ENCODE peak calls at places on chromosomes 5 and 9, in four cellular contexts. Y, M, D and Q are unnamed samples.

GRCh38 chr5:60842859-60843692 is 993 bp downstream of the ELOVL7 start:
- DNase-seq in D (no peak), M (no peak), Y (no peak), Q (peak; percentile 35)

GRCh38 chr5:180803181-180804128 is 849 bp upstream of the MGAT1 start:
- DNase-seq in M (peak; percentile 73), D (peak; percentile 61), Y (no peak), Q (peak; percentile 34)

GRCh38 chr5:126370796-126371718 is 52.2 kb upstream of the GRAMD2B start:
- DNase-seq in D (peak; percentile 71), Y (peak; percentile 79), M (no peak), Q (peak; percentile 41)

GRCh38 chr5:175542232-175542965 is 64.0 kb downstream of the SFXN1 start:
- DNase-seq in M (no peak), Y (no peak), D (no peak), Q (no peak)

GRCh38 chr9:109311731-109312130 is 9.1 kb downstream of the EPB41L4B start:
- DNase-seq in Y (peak; percentile 60), D (no peak), M (no peak), Q (no peak)

GRCh38 chr5:92749943-92750342 is 831.1 kb downstream of the NR2F1-AS1 start:
- DNase-seq in M (no peak), Y (peak; percentile 45), D (no peak), Q (no peak)

GRCh38 chr9:136370687-136371530 is 2.6 kb downstream of the CARD9 start:
- DNase-seq in D (no peak), Y (peak; percentile 53), M (no peak), Q (no peak)

GRCh38 chr9:136211006-136211405 is 6.1 kb upstream of the LHX3 start:
- DNase-seq in M (no peak), Y (no peak), D (no peak), Q (no peak)

GRCh38 chr5:132251220-132251725 is 6.2 kb upstream of the PDLIM4 start:
- DNase-seq in D (no peak), M (no peak), Y (peak; percentile 39), Q (no peak)

GRCh38 chr5:135444360-135444759 is 2.8 kb downstream of the DCANP1 start:
- DNase-seq in Y (no peak), D (no peak), M (no peak), Q (no peak)

GRCh38 chr5:67215592-67216471 is 19.2 kb upstream of the CD180 start:
- DNase-seq in Y (peak; percentile 43), D (no peak), M (peak; percentile 92), Q (no peak)

GRCh38 chr9:72996684-72997314 is 43.9 kb upstream of the ALDH1A1 start:
- DNase-seq in Y (no peak), D (peak; percentile 21), M (no peak), Q (no peak)

GRCh38 chr9:91886433-91887031 is 63.5 kb downstream of the ROR2 start:
- DNase-seq in Y (no peak), M (no peak), D (no peak), Q (no peak)

GRCh38 chr5:122295138-122295537 is 16.9 kb upstream of the SNCAIP start:
- DNase-seq in M (no peak), Y (peak; percentile 14), D (no peak), Q (no peak)

GRCh38 chr5:107085572-107085971 is 585.2 kb downstream of the EFNA5 start:
- DNase-seq in D (no peak), Y (no peak), M (no peak), Q (no peak)

GRCh38 chr9:113511856-113512761 is 48.6 kb downstream of the RGS3 start:
- DNase-seq in D (peak; percentile 27), M (no peak), Y (peak; percentile 48), Q (peak; percentile 39)

GRCh38 chr5:69528015-69528414 is 32.0 kb upstream of the GTF2H2C start:
- DNase-seq in Y (no peak), M (no peak), D (no peak), Q (no peak)

GRCh38 chr9:14752271-14752670 is 29.7 kb upstream of the CER1 start:
- DNase-seq in D (no peak), Y (no peak), M (no peak), Q (no peak)

GRCh38 chr9:84773023-84773422 is 103.5 kb downstream of the NTRK2 start:
- DNase-seq in D (peak; percentile 40), Y (peak; percentile 29), M (no peak), Q (peak; percentile 48)

GRCh38 chr5:88825782-88826110 is 57.2 kb downstream of the MEF2C start:
- DNase-seq in D (no peak), M (no peak), Y (peak; percentile 22), Q (no peak)

GRCh38 chr9:108710424-108710823 is 145.4 kb downstream of the ACTL7B start:
- DNase-seq in M (no peak), Y (no peak), D (no peak), Q (no peak)

GRCh38 chr9:126614455-126615248 is 924 bp downstream of the LMX1B start:
- DNase-seq in M (no peak), D (no peak), Y (no peak), Q (no peak)

GRCh38 chr5:73638344-73639095 is 12.5 kb downstream of the ARHGEF28 start:
- DNase-seq in Y (peak; percentile 95), D (peak; percentile 73), M (no peak), Q (no peak)

GRCh38 chr5:31963961-31964360 is 210.2 kb downstream of the GOLPH3 start:
- DNase-seq in Y (no peak), D (no peak), M (no peak), Q (no peak)

GRCh38 chr5:63962345-63962744 is at the start of gene HTR1A:
- DNase-seq in D (no peak), M (no peak), Y (no peak), Q (no peak)

GRCh38 chr5:126503602-126504104 is 80.4 kb downstream of the GRAMD2B start:
- DNase-seq in D (peak; percentile 53), Y (peak; percentile 58), M (no peak), Q (peak; percentile 23)

GRCh38 chr5:60453186-60453976 is 246.6 kb downstream of the DEPDC1B start:
- DNase-seq in Y (no peak), D (no peak), M (no peak), Q (no peak)

GRCh38 chr5:1800470-1801060 is 642 bp upstream of the NDUFS6 start:
- DNase-seq in Y (peak; percentile 32), D (no peak), M (no peak), Q (no peak)

GRCh38 chr9:127555830-127556820 is 56.0 kb upstream of the STXBP1 start:
- DNase-seq in M (peak; percentile 58), Y (peak; percentile 95), D (peak; percentile 96), Q (peak; percentile 95)

GRCh38 chr5:148665431-148665830 is 11.1 kb upstream of the HTR4 start:
- DNase-seq in Y (no peak), M (no peak), D (no peak), Q (no peak)

GRCh38 chr9:6055213-6055612 is 39.8 kb upstream of the RANBP6 start:
- DNase-seq in D (peak; percentile 95), Y (peak; percentile 99), M (no peak), Q (peak; percentile 63)

GRCh38 chr9:34363619-34364351 is 12.9 kb downstream of the MYORG start:
- DNase-seq in D (no peak), M (peak; percentile 49), Y (peak; percentile 72), Q (no peak)

GRCh38 chr5:130978475-130978874 is 186.6 kb downstream of the HINT1 start:
- DNase-seq in Y (peak; percentile 20), M (no peak), D (peak; percentile 33), Q (peak; percentile 43)

GRCh38 chr9:124270504-124271335 is 13.0 kb downstream of the NEK6 start:
- DNase-seq in D (no peak), M (no peak), Y (no peak), Q (no peak)

GRCh38 chr5:122774519-122774860 is 390 bp upstream of the SNX2 start:
- DNase-seq in Y (no peak), D (no peak), M (no peak), Q (no peak)

GRCh38 chr9:114310471-114311450 is 12.1 kb upstream of the ORM1 start:
- DNase-seq in M (no peak), D (no peak), Y (no peak), Q (no peak)

GRCh38 chr5:146409081-146409671 is 38.0 kb upstream of the TCERG1 start:
- DNase-seq in D (peak; percentile 11), Y (peak; percentile 39), M (no peak), Q (peak; percentile 43)

GRCh38 chr9:69971643-69972449 is 71.8 kb upstream of the MAMDC2 start:
- DNase-seq in Y (peak; percentile 80), D (peak; percentile 68), M (peak; percentile 80), Q (peak; percentile 72)